ENCODE peak calls at places on chromosomes 6 and 20, in five cellular contexts. L is psoas muscle, B is upper lobe of right lung, H is transverse colon, Z is endodermal cell. U is an unnamed sample.

GRCh38 chr6:62393608-62394007 is 107.6 kb upstream of the KHDRBS2 start:
- DNase-seq in Z (peak; percentile 76), B (no peak), L (no peak), H (no peak), U (no peak)

GRCh38 chr6:152096863-152097496 is 289.5 kb downstream of the ESR1 start:
- DNase-seq in Z (no peak), H (no peak), B (no peak), L (no peak), U (no peak)

GRCh38 chr6:16700202-16700997 is 60.9 kb downstream of the ATXN1 start:
- DNase-seq in Z (peak; percentile 69), L (no peak), H (peak; percentile 28), B (no peak), U (no peak)

GRCh38 chr6:13472099-13472498 is 15.3 kb downstream of the GFOD1 start:
- DNase-seq in Z (no peak), B (no peak), L (no peak), H (no peak), U (peak; percentile 14)

GRCh38 chr6:100217641-100218040 is 223.6 kb upstream of the MCHR2 start:
- DNase-seq in L (no peak), Z (no peak), B (no peak), H (no peak), U (no peak)

GRCh38 chr6:107237992-107238660 is 122.8 kb upstream of the BEND3 start:
- DNase-seq in L (no peak), H (no peak), B (no peak), Z (no peak), U (no peak)

GRCh38 chr20:10802201-10802600 is 128.4 kb upstream of the JAG1 start:
- DNase-seq in H (no peak), L (no peak), B (no peak), Z (no peak), U (no peak)

GRCh38 chr6:39256294-39256693 is 27.0 kb upstream of the KCNK5 start:
- DNase-seq in L (no peak), H (no peak), B (no peak), Z (peak; percentile 63), U (no peak)

GRCh38 chr20:4369798-4370124 is 351.9 kb upstream of the PRND start:
- DNase-seq in H (no peak), L (no peak), B (no peak), Z (no peak), U (no peak)

GRCh38 chr6:143549630-143550268 is 38.2 kb upstream of the FUCA2 start:
- DNase-seq in B (no peak), H (no peak), Z (no peak), L (no peak), U (no peak)

GRCh38 chr6:93784794-93785757 is 365.7 kb upstream of the EPHA7 start:
- DNase-seq in L (no peak), H (no peak), B (no peak), Z (no peak), U (no peak)

GRCh38 chr20:44017905-44018683 is 103.4 kb downstream of the TOX2 start:
- DNase-seq in L (no peak), B (peak; percentile 80), H (peak; percentile 91), Z (no peak), U (no peak)

DNA sequence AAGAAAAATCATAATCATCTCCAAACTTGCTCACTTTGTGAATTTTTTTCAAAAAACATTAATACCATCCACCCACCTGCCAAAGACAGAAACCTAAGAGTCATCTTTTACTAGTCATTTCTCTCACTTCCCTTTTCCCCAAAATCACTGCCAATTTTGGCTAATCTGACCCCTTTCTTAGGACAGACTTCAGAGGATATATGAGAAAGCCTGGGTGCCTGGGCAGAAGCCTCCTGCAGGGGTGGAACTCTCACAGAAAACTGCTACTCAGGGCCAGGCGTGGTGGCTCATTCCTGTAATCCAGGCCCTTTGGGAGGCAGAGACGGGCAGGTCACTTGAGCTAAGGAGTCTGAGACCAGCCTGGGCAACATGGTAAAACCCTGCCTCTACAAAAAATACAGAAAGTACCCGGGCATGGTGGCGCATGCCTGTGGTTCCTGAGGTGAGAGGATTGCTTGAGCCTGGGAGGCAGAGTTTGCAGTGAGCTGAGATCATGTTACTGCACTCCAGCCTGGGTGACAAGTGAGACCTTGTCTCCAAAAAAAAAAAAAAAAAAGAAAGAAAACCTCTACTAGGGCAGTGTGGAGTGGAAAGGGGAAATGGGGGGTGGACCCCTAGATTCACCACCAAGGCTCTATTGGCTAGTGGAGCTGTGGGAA is 3.8 kb downstream of the DEK start:
- DNase-seq in L (peak; percentile 62), B (no peak), Z (peak; percentile 61), H (no peak), U (no peak)
- H3K27ac ChIP-seq in L (peak overlapping the region; percentile 77), B (peak overlapping the region; percentile 9), Z (no peak overlapping the region), H (peak overlapping the region; percentile 34), U (no peak overlapping the region)

GRCh38 chr6:145042559-145042958 is 692.8 kb downstream of the EPM2A start:
- DNase-seq in L (no peak), H (no peak), B (no peak), Z (peak; percentile 67), U (no peak)
- TF ChIP-seq CTCF in L (no peak), H (no peak), B (no peak), Z (peak; percentile 61), U (no peak)

DNA sequence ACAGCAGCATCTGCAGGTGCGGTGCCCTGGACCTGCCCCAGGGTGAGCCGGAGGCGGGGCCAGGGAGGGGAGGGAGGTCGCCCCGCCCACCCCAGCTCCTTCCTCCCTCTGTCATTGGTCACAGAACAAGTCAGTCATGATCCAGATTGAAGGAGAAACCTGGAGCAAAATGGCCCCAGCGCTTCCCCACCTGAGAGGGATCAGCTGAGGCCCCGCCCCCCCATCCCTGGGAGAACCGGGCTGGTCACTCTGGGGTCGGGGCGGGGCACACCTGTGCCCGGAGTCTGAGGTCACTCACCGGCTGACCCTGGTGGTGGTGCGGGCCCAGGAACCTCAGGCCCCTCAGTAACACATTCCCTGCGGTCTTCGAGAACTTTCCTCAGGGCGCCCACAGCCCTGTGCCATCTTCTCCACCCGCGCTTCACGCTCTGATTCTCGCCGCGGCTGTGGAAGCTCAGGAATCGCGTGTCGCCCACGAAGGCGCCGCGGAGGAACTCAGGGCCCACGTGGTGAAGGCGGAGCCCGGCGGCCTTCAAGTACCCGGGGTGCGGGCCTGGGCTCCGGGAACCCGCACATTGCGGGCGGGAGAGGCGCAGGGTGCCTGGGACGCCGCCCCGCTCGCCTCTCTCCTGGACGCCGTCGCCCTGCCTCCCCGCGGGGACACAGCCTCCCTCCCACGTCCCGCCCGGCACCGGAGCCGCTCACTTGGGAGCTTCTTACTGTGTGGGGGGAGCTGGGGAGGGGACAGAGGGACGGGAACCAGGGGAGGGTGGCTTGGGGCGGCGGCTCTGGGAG is 36.4 kb upstream of the HLA-C start:
- DNase-seq in B (peak; percentile 92), H (peak; percentile 73), L (peak; percentile 45), Z (peak; percentile 83), U (no peak)
- H3K4me3 ChIP-seq in B (peak overlapping the region; percentile 56), H (peak overlapping the region; percentile 33), L (peak overlapping the region; percentile 57), Z (no peak overlapping the region), U (peak overlapping the region; percentile 69)

GRCh38 chr6:150143521-150144293 is 863 bp downstream of the PPP1R14C start:
- DNase-seq in L (peak; percentile 65), B (peak; percentile 80), Z (peak; percentile 42), H (peak; percentile 38), U (no peak)
- H3K27ac ChIP-seq in L (peak overlapping the region; percentile 88), B (peak overlapping the region; percentile 37), Z (no peak overlapping the region), H (peak overlapping the region; percentile 82), U (no peak overlapping the region)

DNA sequence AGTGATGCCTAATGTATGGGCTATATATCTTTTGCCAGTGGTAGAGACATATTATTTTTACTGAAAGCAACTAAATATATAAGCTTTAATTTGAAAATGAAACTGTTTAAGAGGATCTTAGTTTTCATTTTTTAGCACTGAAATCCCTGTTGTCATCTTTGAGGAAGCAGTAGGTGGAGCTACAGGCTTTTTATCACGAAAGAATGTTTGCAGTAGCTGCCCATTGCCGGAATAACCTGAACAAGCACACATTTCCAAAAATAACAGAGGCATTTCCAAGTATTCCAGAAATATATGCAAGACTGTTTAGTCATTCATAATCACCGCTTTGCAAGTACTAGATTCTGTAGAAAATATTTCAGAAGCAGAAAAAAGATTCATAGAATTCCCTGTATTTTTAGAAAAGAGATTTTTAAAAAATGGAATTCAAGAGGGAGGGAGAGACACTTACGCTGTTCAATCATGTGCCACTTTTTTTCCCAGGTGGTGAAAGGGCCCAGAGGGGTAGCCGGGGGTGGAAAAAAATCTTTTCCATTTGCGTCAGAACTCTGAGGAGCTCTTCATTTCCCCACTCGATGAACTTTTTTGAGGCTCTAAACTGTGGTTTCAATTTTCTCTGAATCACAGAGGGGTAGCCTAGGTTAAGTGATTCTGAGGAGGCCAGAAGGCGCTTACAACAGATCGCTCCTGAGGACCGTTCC is 142.5 kb upstream of the FERMT1 start:
- DNase-seq in Z (no peak), L (no peak), H (no peak), B (no peak), U (no peak)
- TF ChIP-seq CTCF in Z (peak; percentile 73), L (peak; percentile 9), H (peak; percentile 9), B (peak; percentile 50), U (peak; percentile 24)

GRCh38 chr6:65157025-65157424 is 550.0 kb downstream of the EYS start:
- DNase-seq in H (no peak), L (no peak), Z (no peak), B (no peak), U (no peak)
- H3K4me3 ChIP-seq in H (no peak overlapping the region), L (no peak overlapping the region), Z (no peak overlapping the region), B (no peak overlapping the region), U (no peak overlapping the region)

GRCh38 chr6:77397561-77397960 is 65.7 kb downstream of the HTR1B start:
- DNase-seq in H (no peak), Z (no peak), L (no peak), B (no peak), U (no peak)

GRCh38 chr6:77401231-77401630 is 62.1 kb downstream of the HTR1B start:
- DNase-seq in L (no peak), H (no peak), Z (no peak), B (no peak), U (no peak)

GRCh38 chr6:77403424-77403823 is 59.9 kb downstream of the HTR1B start:
- DNase-seq in H (no peak), B (no peak), L (no peak), Z (no peak), U (no peak)
- H3K27ac ChIP-seq in H (no peak overlapping the region), B (no peak overlapping the region), L (no peak overlapping the region), Z (no peak overlapping the region), U (peak overlapping the region; percentile 17)

DNA sequence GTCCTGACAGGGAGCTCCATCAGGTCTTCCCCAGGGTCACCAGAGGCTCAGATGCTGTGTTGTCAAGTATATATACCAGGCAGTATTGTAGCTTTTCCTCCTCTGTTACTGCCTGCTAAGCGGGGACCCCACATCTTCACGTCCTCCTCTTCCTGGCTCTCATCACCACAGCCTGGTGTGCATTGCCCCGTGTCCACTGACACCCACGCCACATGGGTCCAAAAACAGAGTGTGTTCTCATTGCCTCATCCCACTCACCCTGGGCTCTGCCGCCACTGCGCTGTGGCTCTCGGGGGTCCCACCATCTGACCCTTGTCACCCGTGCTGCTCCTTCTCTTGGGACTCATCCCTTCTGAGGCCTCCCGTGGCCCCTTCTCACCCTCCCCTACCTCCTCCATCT is 45.1 kb upstream of the FANCE start:
- DNase-seq in H (no peak), B (no peak), Z (no peak), L (no peak), U (no peak)
- TF ChIP-seq CTCF in H (no peak), B (no peak), Z (no peak), L (no peak), U (no peak)